ENCODE peak calls at places on chromosomes 5 and 9, in eight cellular contexts. One of them, this sample, is unnamed.

GRCh38 chr9:91420471-91421021 is 3.1 kb downstream of the NFIL3 start:
- DNase-seq in CD8-positive, alpha-beta T cell: no peak
- DNase-seq in H54: no peak
- DNase-seq in lower leg skin: peak
- DNase-seq in chondrocyte: no peak
- DNase-seq in iPS DF 6.9: no peak
- DNase-seq in occipital lobe: no peak
- DNase-seq in left ventricle myocardium inferior: no peak
- DNase-seq in this sample: no peak

GRCh38 chr5:118440496-118440895 is 547.9 kb downstream of the DTWD2 start:
- DNase-seq in CD8-positive, alpha-beta T cell: no peak
- DNase-seq in H54: no peak
- DNase-seq in lower leg skin: no peak
- DNase-seq in chondrocyte: no peak
- DNase-seq in iPS DF 6.9: no peak
- DNase-seq in occipital lobe: no peak
- DNase-seq in left ventricle myocardium inferior: no peak
- DNase-seq in this sample: no peak

GRCh38 chr5:123545506-123545905 is 33.5 kb downstream of the CSNK1G3 start:
- DNase-seq in CD8-positive, alpha-beta T cell: no peak
- DNase-seq in H54: no peak
- DNase-seq in lower leg skin: no peak
- DNase-seq in chondrocyte: no peak
- DNase-seq in iPS DF 6.9: no peak
- DNase-seq in occipital lobe: no peak
- DNase-seq in left ventricle myocardium inferior: no peak
- DNase-seq in this sample: no peak

GRCh38 chr9:80485420-80485819 is 913.7 kb downstream of the TLE4 start:
- DNase-seq in CD8-positive, alpha-beta T cell: no peak
- DNase-seq in H54: no peak
- DNase-seq in lower leg skin: no peak
- DNase-seq in chondrocyte: no peak
- DNase-seq in iPS DF 6.9: no peak
- DNase-seq in occipital lobe: no peak
- DNase-seq in left ventricle myocardium inferior: no peak
- DNase-seq in this sample: no peak

GRCh38 chr5:149453618-149454415 is 74.7 kb upstream of the IL17B start:
- DNase-seq in CD8-positive, alpha-beta T cell: no peak
- DNase-seq in H54: no peak
- DNase-seq in lower leg skin: no peak
- DNase-seq in chondrocyte: no peak
- DNase-seq in iPS DF 6.9: no peak
- DNase-seq in occipital lobe: no peak
- DNase-seq in left ventricle myocardium inferior: no peak
- DNase-seq in this sample: no peak

GRCh38 chr5:160434022-160434531 is 12.4 kb downstream of the PTTG1 start:
- DNase-seq in CD8-positive, alpha-beta T cell: no peak
- DNase-seq in H54: no peak
- DNase-seq in lower leg skin: no peak
- DNase-seq in chondrocyte: no peak
- DNase-seq in iPS DF 6.9: no peak
- DNase-seq in occipital lobe: peak
- DNase-seq in left ventricle myocardium inferior: no peak
- DNase-seq in this sample: no peak

GRCh38 chr5:3000631-3001030 is 249.2 kb upstream of the IRX2 start:
- DNase-seq in CD8-positive, alpha-beta T cell: no peak
- DNase-seq in H54: no peak
- DNase-seq in lower leg skin: no peak
- DNase-seq in chondrocyte: peak
- DNase-seq in iPS DF 6.9: no peak
- DNase-seq in occipital lobe: no peak
- DNase-seq in left ventricle myocardium inferior: no peak
- DNase-seq in this sample: no peak

GRCh38 chr5:147708708-147709107 is 73.8 kb downstream of the JAKMIP2 start:
- DNase-seq in CD8-positive, alpha-beta T cell: no peak
- DNase-seq in H54: no peak
- DNase-seq in lower leg skin: no peak
- DNase-seq in chondrocyte: no peak
- DNase-seq in iPS DF 6.9: no peak
- DNase-seq in occipital lobe: no peak
- DNase-seq in left ventricle myocardium inferior: no peak
- DNase-seq in this sample: no peak

GRCh38 chr5:115963566-115963965 is 1.3 kb downstream of the LVRN start:
- DNase-seq in CD8-positive, alpha-beta T cell: no peak
- DNase-seq in H54: no peak
- DNase-seq in lower leg skin: no peak
- DNase-seq in chondrocyte: no peak
- DNase-seq in iPS DF 6.9: no peak
- DNase-seq in occipital lobe: no peak
- DNase-seq in left ventricle myocardium inferior: no peak
- DNase-seq in this sample: no peak

This sample was measured in dermis microvascular lymphatic vessel endothelial cell.